ENCODE peak calls at places on chromosome 15, in nine cellular contexts. T is IMR-90, M is heart left ventricle, Q is transverse colon, A is thyroid gland, I is esophagus muscularis mucosa, B is suprapubic skin, F is spleen, H is adrenal gland. J is an unnamed sample.

GRCh38 chr15:43218908-43219706 is 1.7 kb downstream of the EPB42 start:
- DNase-seq in M (no peak), Q (no peak), H (no peak), A (no peak), I (no peak), F (no peak), T (peak), B (no peak), J (no peak)

GRCh38 chr15:98914626-98915025 is 93.0 kb downstream of the PGPEP1L start:
- DNase-seq in M (no peak), F (no peak), I (no peak), Q (no peak), H (no peak), T (peak), B (no peak), A (peak), J (no peak)

GRCh38 chr15:39770748-39771689 is 11.6 kb downstream of the FSIP1 start:
- DNase-seq in H (no peak), T (peak), B (no peak), I (no peak), Q (no peak), A (no peak), F (no peak), M (peak), J (no peak)

GRCh38 chr15:34583399-34584320 is at the start of gene GOLGA8B:
- DNase-seq in A (peak), H (peak), Q (peak), T (peak), M (peak), F (peak), B (no peak), I (no peak), J (peak)

GRCh38 chr15:58755956-58756355 is 6.4 kb upstream of the ADAM10 start:
- DNase-seq in B (no peak), M (no peak), T (no peak), I (no peak), F (no peak), A (peak), Q (no peak), H (no peak), J (no peak)

GRCh38 chr15:77032647-77033416 is 37.9 kb downstream of the PSTPIP1 start:
- DNase-seq in M (peak), B (no peak), F (peak), T (no peak), H (peak), A (no peak), I (no peak), Q (peak), J (peak)

GRCh38 chr15:81182746-81183402 is 13.8 kb upstream of the IL16 start:
- DNase-seq in T (no peak), F (no peak), Q (no peak), M (no peak), I (no peak), H (no peak), B (no peak), A (peak), J (no peak)

GRCh38 chr15:72358532-72359180 is 17.2 kb downstream of the HEXA start:
- DNase-seq in B (peak), T (peak), I (no peak), Q (peak), F (peak), A (peak), M (peak), H (peak), J (peak)

GRCh38 chr15:41276821-41277220 is 45.8 kb downstream of the CHP1 start:
- DNase-seq in B (no peak), F (no peak), I (no peak), A (no peak), T (no peak), M (no peak), Q (no peak), H (no peak), J (no peak)

GRCh38 chr15:55267401-55268053 is 22.1 kb downstream of the RAB27A start:
- DNase-seq in Q (peak), F (peak), I (no peak), B (no peak), A (peak), T (peak), H (peak), M (peak), J (no peak)

GRCh38 chr15:62977952-62978811 is 64.4 kb upstream of the TPM1 start:
- DNase-seq in T (peak), B (no peak), I (no peak), F (no peak), M (no peak), H (no peak), A (no peak), Q (no peak), J (no peak)

GRCh38 chr15:97984157-97984556 is 23.7 kb downstream of the ARRDC4 start:
- DNase-seq in Q (no peak), A (no peak), M (no peak), F (no peak), I (no peak), B (no peak), T (no peak), H (no peak), J (no peak)

GRCh38 chr15:63597033-63597790 is at the start of gene FBXL22:
- DNase-seq in H (no peak), M (peak), Q (peak), A (no peak), F (no peak), B (no peak), I (peak), T (peak), J (no peak)

GRCh38 chr15:80770356-80770705 is 8.8 kb upstream of the CEMIP start:
- DNase-seq in M (no peak), B (no peak), T (no peak), F (no peak), Q (no peak), H (no peak), A (no peak), I (no peak), J (no peak)

GRCh38 chr15:63332367-63333078 is 49.1 kb downstream of the CA12 start:
- DNase-seq in H (peak), A (no peak), F (no peak), T (peak), Q (no peak), B (no peak), M (no peak), I (no peak), J (no peak)

GRCh38 chr15:80157215-80157614 is 4.4 kb downstream of the FAH start:
- DNase-seq in A (no peak), F (no peak), M (no peak), Q (no peak), I (no peak), T (no peak), H (no peak), B (no peak), J (no peak)

GRCh38 chr15:91921188-91921820 is 67.8 kb downstream of the SLCO3A1 start:
- DNase-seq in B (no peak), H (no peak), Q (no peak), F (no peak), I (no peak), M (no peak), T (peak), A (no peak), J (no peak)

GRCh38 chr15:61327019-61327631 is 98.0 kb upstream of the RORA start:
- DNase-seq in B (no peak), Q (no peak), F (no peak), H (no peak), M (no peak), T (no peak), A (peak), I (no peak), J (no peak)

GRCh38 chr15:87871738-87872315 is 384.7 kb downstream of the NTRK3 start:
- DNase-seq in I (no peak), T (peak), H (no peak), B (no peak), F (no peak), M (no peak), A (no peak), Q (no peak), J (no peak)

GRCh38 chr15:60358935-60359672 is 38.7 kb downstream of the ANXA2 start:
- DNase-seq in Q (no peak), B (no peak), M (no peak), A (no peak), T (peak), H (no peak), I (no peak), F (no peak), J (peak)

GRCh38 chr15:48062476-48062875 is 58.3 kb upstream of the SLC24A5 start:
- DNase-seq in A (no peak), I (no peak), F (no peak), Q (no peak), M (no peak), B (no peak), H (no peak), T (peak), J (no peak)

GRCh38 chr15:65254237-65254820 is 32.4 kb downstream of the PARP16 start:
- DNase-seq in M (no peak), Q (no peak), A (no peak), H (no peak), F (no peak), B (no peak), T (no peak), I (no peak), J (no peak)

GRCh38 chr15:33398555-33398954 is 87.8 kb downstream of the RYR3 start:
- DNase-seq in F (no peak), A (no peak), H (no peak), T (no peak), M (no peak), B (no peak), Q (no peak), I (peak), J (no peak)

GRCh38 chr15:84982301-84982920 is 755 bp downstream of the PDE8A start:
- DNase-seq in Q (peak), I (no peak), M (peak), H (peak), F (peak), T (peak), A (peak), B (no peak), J (peak)

GRCh38 chr15:40226739-40227138 is 12.1 kb upstream of the PAK6 start:
- DNase-seq in Q (no peak), B (no peak), H (no peak), M (no peak), I (no peak), T (no peak), A (no peak), F (no peak), J (no peak)

GRCh38 chr15:65115542-65115941 is 542 bp upstream of the UBAP1L start:
- DNase-seq in A (no peak), M (no peak), B (no peak), F (no peak), Q (no peak), H (no peak), I (no peak), T (no peak), J (no peak)

GRCh38 chr15:89081878-89082277 is 6.4 kb upstream of the ABHD2 start:
- DNase-seq in Q (no peak), F (no peak), B (no peak), T (no peak), H (no peak), M (no peak), I (no peak), A (no peak), J (no peak)

GRCh38 chr15:51904931-51905330 is 66.6 kb downstream of the LEO1 start:
- DNase-seq in I (no peak), T (peak), M (no peak), F (no peak), A (no peak), H (no peak), B (no peak), Q (no peak), J (no peak)

GRCh38 chr15:94674251-94674650 is 442.9 kb downstream of the MCTP2 start:
- DNase-seq in F (no peak), I (peak), M (no peak), B (no peak), T (no peak), A (no peak), Q (no peak), H (no peak), J (no peak)
- H3K4me3 ChIP-seq in F (no peak), I (no peak), M (no peak), B (no peak), T (no peak), A (no peak), Q (no peak), H (no peak), J (no peak)

DNA sequence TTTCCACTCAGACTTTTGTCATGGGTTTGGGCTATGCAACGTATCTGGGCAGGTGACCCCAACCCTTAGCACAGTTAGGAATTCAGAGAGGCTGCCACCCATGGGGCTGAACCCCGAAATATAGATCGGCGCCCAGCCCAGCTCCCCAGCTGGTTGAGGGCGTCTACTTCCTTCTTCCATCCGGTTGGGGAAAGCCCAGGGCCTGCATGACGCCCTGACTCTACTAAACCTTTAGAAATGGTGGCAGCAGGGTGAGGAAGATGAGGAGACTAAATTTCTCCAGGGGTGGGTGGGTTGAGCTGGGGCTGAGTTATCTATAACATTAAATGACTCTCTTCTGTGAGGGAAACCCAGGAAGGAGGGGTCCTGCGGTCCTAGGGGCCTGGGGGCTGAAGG is 28.3 kb downstream of the NR2F2 start:
- DNase-seq in F (no peak), H (no peak), I (no peak), Q (no peak), T (no peak), B (peak), M (no peak), A (no peak), J (no peak)
- TF ChIP-seq POLR2A in F (no peak), H (no peak), I (no peak), Q (no peak), T (no peak), B (no peak), M (no peak), A (no peak), J (no peak)

GRCh38 chr15:25691544-25692430 is 171.3 kb downstream of the ATP10A start:
- DNase-seq in B (no peak), T (peak), Q (no peak), I (no peak), M (no peak), A (no peak), F (peak), H (no peak), J (no peak)

GRCh38 chr15:25690673-25691543 is 172.2 kb downstream of the ATP10A start:
- DNase-seq in M (no peak), T (peak), Q (no peak), F (no peak), H (no peak), A (no peak), I (no peak), B (no peak), J (no peak)

GRCh38 chr15:25688166-25688565 is 175.0 kb downstream of the ATP10A start:
- DNase-seq in M (no peak), F (peak), I (no peak), B (no peak), A (no peak), T (no peak), Q (no peak), H (no peak), J (no peak)

GRCh38 chr15:25687689-25688088 is 175.4 kb downstream of the ATP10A start:
- DNase-seq in Q (no peak), I (no peak), F (peak), T (no peak), M (no peak), B (no peak), H (no peak), A (no peak), J (no peak)

GRCh38 chr15:25689592-25689991 is 173.5 kb downstream of the ATP10A start:
- DNase-seq in F (peak), M (no peak), B (no peak), Q (no peak), A (no peak), H (no peak), T (no peak), I (no peak), J (no peak)
- TF ChIP-seq CTCF in F (no peak), M (no peak), B (no peak), Q (no peak), A (no peak), H (no peak), T (no peak), I (no peak), J (no peak)

GRCh38 chr15:74291101-74292071 is 55.3 kb downstream of the CCDC33 start:
- DNase-seq in H (peak), T (peak), Q (peak), A (peak), M (peak), F (peak), B (no peak), I (no peak), J (peak)
- H3K4me3 ChIP-seq in H (no peak), T (no peak), Q (no peak), A (no peak), M (no peak), F (no peak), B (no peak), I (no peak), J (no peak)

DNA sequence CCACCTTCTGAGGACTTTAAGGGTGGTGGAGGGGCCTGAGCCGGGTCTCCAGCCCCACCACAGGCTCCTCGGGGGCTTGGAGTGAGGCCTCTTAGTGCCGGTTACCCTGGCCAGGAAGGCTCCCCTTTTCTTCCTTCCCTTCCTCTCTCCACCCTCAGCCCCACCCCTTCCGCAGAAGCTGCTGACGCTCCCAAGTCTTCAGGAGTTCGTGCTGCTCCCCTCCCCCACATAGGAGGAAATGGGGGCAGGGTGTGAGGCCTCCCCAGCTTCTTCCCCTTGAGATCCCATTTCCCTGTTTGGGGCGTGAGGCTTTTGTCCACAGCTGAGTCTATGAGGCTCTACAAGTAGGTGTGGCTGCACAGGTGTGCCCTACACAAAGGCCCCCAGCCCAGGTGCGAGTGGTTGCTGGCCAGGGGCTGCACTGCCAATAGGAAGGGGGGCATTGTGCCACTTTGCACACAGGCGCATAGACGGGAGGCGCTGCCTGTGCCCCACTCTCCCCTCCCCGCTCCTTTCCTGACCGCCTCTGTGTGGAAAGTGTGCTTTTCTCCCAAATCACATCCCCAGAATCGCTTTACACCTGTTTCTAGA is 912 bp upstream of the CALML4 start:
- DNase-seq in A (no peak), M (peak), B (peak), Q (peak), F (peak), T (no peak), I (no peak), H (peak), J (no peak)
- TF ChIP-seq POLR2A in A (no peak), M (no peak), B (no peak), Q (peak), F (no peak), T (no peak), I (no peak), H (no peak), J (no peak)

DNA sequence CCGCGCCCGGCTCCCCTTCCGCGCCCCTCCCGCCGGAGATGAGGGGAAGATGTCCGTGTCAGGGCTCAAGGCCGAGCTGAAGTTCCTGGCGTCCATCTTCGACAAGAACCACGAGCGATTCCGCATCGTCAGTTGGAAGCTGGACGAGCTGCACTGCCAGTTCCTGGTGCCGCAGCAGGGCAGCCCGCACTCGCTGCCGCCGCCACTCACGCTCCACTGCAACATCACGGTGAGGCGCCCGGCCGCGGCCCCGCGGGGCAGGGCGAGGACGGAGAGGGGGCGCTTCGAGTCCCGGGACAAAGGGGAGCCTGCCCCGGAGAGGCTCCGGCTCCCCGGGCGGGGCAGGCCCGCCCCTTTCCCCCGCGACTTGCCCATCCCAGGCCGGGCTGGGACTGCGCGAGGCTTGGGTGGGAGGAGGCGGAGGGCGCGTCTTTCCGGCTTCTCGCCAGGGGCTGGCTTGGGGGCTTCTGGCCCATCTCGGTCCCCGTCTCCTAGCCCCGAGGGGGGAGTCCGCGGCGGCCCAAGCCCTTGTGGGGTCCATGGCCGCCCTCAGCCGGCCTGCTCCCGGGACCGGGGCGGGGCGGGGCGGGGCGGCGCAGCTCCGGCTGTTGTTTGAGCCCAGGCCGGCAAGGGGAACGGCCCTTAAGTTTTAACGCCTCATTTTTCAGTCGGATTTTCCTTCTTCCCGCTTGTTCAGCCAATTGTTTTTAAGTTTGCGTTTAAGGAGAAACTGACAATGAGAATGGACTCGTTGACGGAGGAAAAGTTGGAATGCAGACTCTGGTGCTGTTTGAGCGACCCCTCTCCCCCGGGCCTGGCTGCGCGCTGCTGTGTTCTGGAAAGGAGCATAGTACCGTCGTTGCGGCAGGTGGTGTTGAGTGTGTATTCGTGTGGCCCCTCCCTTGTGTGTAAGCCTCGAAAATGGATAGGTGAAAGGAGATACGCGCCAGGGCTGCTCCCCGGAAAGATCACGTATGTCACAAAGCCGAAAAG is 667 bp downstream of the UBE2Q2 start:
- DNase-seq in I (no peak), A (peak), B (peak), F (peak), H (peak), Q (peak), T (peak), M (peak), J (peak)
- TF ChIP-seq CTCF in I (no peak), A (no peak), B (no peak), F (no peak), H (no peak), Q (no peak), T (no peak), M (no peak), J (no peak)